ENCODE peak calls at places on chromosomes 3 and 15, in eight cellular contexts. I, S, C, A, Z, P, Y and D are unnamed samples.

GRCh38 chr15:61426466-61426865 is 197.4 kb upstream of the RORA start:
- DNase-seq in S (no peak), A (peak), C (no peak), Y (no peak), P (no peak), I (no peak), Z (no peak), D (no peak)

GRCh38 chr3:15782429-15782828 is 15.3 kb downstream of the ANKRD28 start:
- DNase-seq in I (no peak), C (no peak), Z (no peak), P (no peak), A (no peak), Y (no peak), S (no peak), D (no peak)

GRCh38 chr15:57552678-57553334 is 38.9 kb upstream of the MYZAP start:
- DNase-seq in A (no peak), I (no peak), S (no peak), Z (no peak), P (no peak), Y (no peak), C (no peak), D (no peak)

GRCh38 chr3:73508330-73508954 is 116.3 kb downstream of the PDZRN3 start:
- DNase-seq in Y (no peak), A (peak), P (peak), I (peak), S (no peak), C (peak), Z (peak), D (peak)

GRCh38 chr3:45365060-45365459 is 23.3 kb upstream of the LARS2 start:
- DNase-seq in P (peak), A (no peak), I (peak), C (no peak), S (no peak), Y (no peak), Z (peak), D (peak)

GRCh38 chr15:76345880-76346665 is 9.5 kb downstream of the ISL2 start:
- DNase-seq in Z (no peak), A (peak), S (no peak), I (no peak), P (no peak), C (no peak), Y (no peak), D (no peak)

GRCh38 chr15:51621155-51621554 is 1.4 kb downstream of the DMXL2 start:
- DNase-seq in Z (no peak), Y (no peak), I (no peak), A (no peak), C (no peak), S (no peak), P (no peak), D (no peak)

GRCh38 chr15:74415966-74416916 is 17.5 kb downstream of the SEMA7A start:
- DNase-seq in Y (no peak), I (no peak), P (peak), C (no peak), Z (no peak), A (no peak), S (no peak), D (no peak)

GRCh38 chr3:98010194-98010882 is 24.8 kb downstream of the GABRR3 start:
- DNase-seq in Z (no peak), S (no peak), Y (no peak), P (no peak), A (no peak), I (no peak), C (no peak), D (no peak)

DNA sequence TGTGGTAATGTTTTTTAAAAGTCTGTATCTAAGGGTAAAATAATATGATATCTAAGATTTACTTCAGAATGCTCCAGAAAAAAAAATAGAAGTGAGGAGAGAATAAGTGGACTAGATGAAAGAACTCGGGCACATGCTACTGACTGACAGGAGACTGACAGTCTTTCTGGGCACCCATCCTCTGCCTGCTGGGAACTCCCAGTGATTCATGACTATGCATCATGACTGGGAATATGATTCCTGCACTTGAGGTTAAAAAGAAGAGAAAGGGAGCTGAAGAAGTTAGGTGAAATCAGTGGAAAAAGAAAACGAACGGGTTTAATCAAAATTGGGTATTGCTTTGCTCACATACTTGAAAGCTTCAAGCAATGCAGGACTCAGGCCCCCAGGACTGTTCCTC is 35.7 kb upstream of the SPSB4 start:
- DNase-seq in A (no peak), C (no peak), Z (peak), I (no peak), P (no peak), S (no peak), Y (no peak), D (no peak)
- H3K4me3 ChIP-seq in A (no peak), C (no peak), Z (no peak), I (no peak), P (no peak), S (no peak), Y (no peak), D (no peak)

GRCh38 chr3:55868347-55868746 is 381.2 kb upstream of the WNT5A start:
- DNase-seq in C (no peak), A (no peak), Z (no peak), S (no peak), I (no peak), Y (no peak), P (no peak), D (no peak)
- TF ChIP-seq CTCF in C (no peak), A (no peak), Z (no peak), S (no peak), I (no peak), Y (no peak), P (no peak), D (no peak)

DNA sequence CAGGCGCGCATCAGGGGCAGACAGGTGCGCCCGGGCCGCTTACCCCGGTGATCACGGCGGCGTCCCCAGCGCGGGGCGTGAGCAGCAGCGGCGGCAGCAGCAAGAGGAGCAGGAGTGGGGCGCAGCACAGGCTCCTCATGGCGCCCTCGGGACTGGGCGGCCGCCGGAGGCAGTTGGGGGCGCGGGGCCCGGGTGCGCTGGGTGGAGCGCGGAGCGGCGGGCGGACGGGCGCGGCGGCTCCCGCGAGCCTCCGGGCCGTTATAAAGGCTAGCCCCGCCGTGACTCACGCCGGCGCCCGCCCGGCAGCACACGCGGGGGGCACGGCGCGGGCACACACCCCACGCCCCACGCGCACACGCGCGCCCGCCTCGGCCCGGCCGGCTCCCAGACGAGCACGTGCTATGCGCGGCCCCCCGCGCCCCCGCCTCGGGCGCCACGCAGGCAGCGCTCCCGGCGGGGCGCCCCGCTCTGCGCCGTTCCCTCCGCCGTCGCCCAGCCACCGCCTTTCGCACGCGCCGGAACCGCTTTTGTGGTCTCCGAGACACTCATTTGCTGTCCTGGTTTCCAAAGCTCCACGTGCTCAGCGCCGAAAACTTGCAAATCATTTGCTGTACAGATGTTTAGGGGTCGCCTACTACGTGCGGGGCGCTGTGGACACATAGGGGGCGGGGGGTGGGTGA is at the start of gene PROK2:
- DNase-seq in Y (no peak), S (no peak), C (no peak), P (peak), Z (no peak), I (no peak), A (peak), D (no peak)
- H3K4me3 ChIP-seq in Y (no peak), S (peak), C (no peak), P (no peak), Z (peak), I (no peak), A (peak), D (no peak)

GRCh38 chr15:77898811-77899730 is 178.4 kb downstream of the TBC1D2B start:
- DNase-seq in A (no peak), Z (no peak), I (no peak), P (no peak), Y (no peak), S (peak), C (no peak), D (no peak)

GRCh38 chr15:77904436-77904821 is 173.1 kb downstream of the TBC1D2B start:
- DNase-seq in Y (no peak), I (no peak), C (no peak), A (no peak), Z (no peak), S (peak), P (no peak), D (no peak)

GRCh38 chr15:77901251-77901881 is 176.1 kb downstream of the TBC1D2B start:
- DNase-seq in P (no peak), C (no peak), I (no peak), Z (no peak), A (no peak), S (peak), Y (no peak), D (no peak)

GRCh38 chr15:77904901-77905300 is 172.6 kb downstream of the TBC1D2B start:
- DNase-seq in A (no peak), C (no peak), S (peak), Z (no peak), P (no peak), Y (no peak), I (no peak), D (no peak)

GRCh38 chr15:77901921-77902750 is 175.4 kb downstream of the TBC1D2B start:
- DNase-seq in P (no peak), Z (no peak), S (peak), A (peak), I (no peak), Y (no peak), C (no peak), D (no peak)
- TF ChIP-seq CTCF in P (peak), Z (peak), S (no peak), A (peak), I (peak), Y (no peak), C (peak), D (peak)

DNA sequence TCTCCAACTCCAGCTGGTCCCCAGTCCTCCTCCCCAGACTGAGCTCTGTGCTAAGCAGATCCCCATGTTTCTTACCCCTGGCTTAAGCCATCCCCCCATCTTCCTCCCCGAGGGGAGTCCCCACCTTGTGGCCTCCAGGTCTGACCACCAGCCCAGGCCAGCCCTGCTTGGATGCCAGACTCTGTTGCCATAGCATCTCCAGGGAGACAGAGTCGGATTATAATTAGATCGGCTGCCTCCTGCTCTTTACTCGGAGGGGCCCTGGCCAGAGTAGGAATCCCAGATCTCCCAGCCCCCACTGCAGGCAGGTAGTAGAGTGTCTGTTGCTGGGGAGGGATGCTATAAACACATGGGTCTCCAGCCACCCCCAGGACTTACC is 2.4 kb downstream of the KLHDC8B start:
- DNase-seq in P (no peak), C (no peak), I (no peak), Z (no peak), Y (no peak), A (peak), S (no peak), D (peak)
- H3K4me3 ChIP-seq in P (no peak), C (peak), I (no peak), Z (no peak), Y (no peak), A (peak), S (peak), D (no peak)

DNA sequence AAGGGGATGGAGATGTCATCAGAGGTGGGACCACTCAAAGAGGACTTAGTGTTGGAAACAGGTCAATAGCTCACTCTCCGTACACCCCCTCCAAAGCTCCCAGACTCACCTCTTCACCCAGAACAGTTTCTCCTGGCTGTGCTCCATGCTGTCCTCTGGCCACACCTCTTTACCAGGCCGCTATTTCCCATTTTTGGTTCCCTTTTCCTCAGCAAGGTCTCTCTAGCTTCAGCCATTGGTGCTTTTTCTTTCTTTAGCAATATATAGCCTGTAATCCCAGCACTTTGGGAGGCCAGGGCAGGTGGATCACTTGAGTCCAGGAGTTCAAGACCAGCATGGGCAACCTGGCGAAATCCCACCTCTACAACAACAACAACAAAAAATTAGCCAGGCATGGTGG is 123.6 kb upstream of the SMAD3 start:
- DNase-seq in Z (no peak), I (no peak), Y (no peak), A (no peak), P (no peak), C (no peak), S (peak), D (no peak)
- TF ChIP-seq CTCF in Z (no peak), I (no peak), Y (no peak), A (no peak), P (no peak), C (no peak), S (no peak), D (no peak)

GRCh38 chr15:79978694-79979519 is 7.9 kb upstream of the BCL2A1 start:
- DNase-seq in A (peak), C (peak), Z (peak), P (peak), S (no peak), I (peak), Y (no peak), D (peak)
- H3K4me3 ChIP-seq in A (no peak), C (no peak), Z (no peak), P (no peak), S (no peak), I (no peak), Y (no peak), D (no peak)

DNA sequence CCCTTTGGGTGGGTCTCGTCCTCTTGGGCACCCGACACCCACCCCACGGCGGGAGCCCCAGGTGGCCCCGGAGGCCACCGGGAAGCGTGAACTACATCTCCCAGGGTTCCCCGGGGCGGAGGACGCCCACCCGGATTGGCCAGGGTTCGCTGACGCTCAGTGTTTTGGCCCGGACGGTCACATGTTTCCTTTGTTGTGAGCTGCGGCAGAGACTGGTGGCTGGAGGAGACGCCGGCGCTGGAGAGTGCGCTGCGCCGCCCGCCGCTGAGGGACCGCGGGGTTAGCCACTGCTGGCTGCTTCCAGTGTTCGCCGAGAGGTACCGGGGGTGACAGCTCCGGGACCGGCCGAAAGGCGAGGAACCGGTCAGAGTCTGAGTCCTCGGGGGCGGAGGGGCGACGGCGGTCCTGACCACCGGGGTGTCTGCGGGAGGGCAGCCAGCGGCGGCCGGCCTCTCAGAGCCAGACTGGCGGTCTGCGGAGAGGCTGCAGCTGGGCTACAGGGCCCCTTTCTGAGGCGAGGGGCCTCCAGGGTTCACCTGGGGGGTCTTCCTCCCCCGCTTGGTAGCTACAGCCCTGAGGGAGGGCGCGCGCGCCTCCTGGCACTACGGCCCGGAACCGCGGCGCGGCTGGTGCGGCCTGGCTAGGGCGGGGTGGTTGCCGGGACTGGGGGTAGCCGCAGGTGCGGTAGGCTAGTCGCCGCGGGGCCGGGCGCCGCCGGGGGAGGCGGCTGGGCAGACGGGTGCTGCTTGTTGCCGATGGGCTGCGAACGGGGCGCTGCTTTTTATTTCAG is at the start of gene KLHL24:
- DNase-seq in C (peak), Y (peak), A (peak), I (peak), P (peak), S (peak), Z (peak), D (peak)
- TF ChIP-seq CTCF in C (no peak), Y (no peak), A (no peak), I (no peak), P (no peak), S (no peak), Z (no peak), D (no peak)